ENCODE peak calls at places on chromosomes 4 and X, in six cellular contexts. One of them, this sample, is unnamed.

GRCh38 chr4:84673475-84674230 is 90.7 kb downstream of the CDS1 start:
- DNase-seq in effector CD4-positive, alpha-beta T cell: no peak
- DNase-seq in retinal pigment epithelial cell: peak
- DNase-seq in OCI-LY7: no peak
- DNase-seq in cardiac muscle cell: no peak
- DNase-seq in nephron progenitor cell: no peak
- DNase-seq in this sample: peak

GRCh38 chr4:170868191-170868590 is 778.4 kb upstream of the AADAT start:
- DNase-seq in retinal pigment epithelial cell: no peak
- DNase-seq in effector CD4-positive, alpha-beta T cell: no peak
- DNase-seq in nephron progenitor cell: no peak
- DNase-seq in OCI-LY7: no peak
- DNase-seq in cardiac muscle cell: no peak
- DNase-seq in this sample: no peak

GRCh38 chr4:138392751-138393308 is 150.7 kb upstream of the SLC7A11 start:
- DNase-seq in cardiac muscle cell: no peak
- DNase-seq in nephron progenitor cell: no peak
- DNase-seq in OCI-LY7: no peak
- DNase-seq in retinal pigment epithelial cell: no peak
- DNase-seq in effector CD4-positive, alpha-beta T cell: no peak
- DNase-seq in this sample: no peak

GRCh38 chr4:24686866-24687672 is 102.7 kb upstream of the DHX15 start:
- DNase-seq in cardiac muscle cell: peak
- DNase-seq in retinal pigment epithelial cell: no peak
- DNase-seq in OCI-LY7: peak
- DNase-seq in effector CD4-positive, alpha-beta T cell: no peak
- DNase-seq in nephron progenitor cell: peak
- DNase-seq in this sample: no peak

GRCh38 chr4:56630876-56631666 is 50.0 kb downstream of the HOPX start:
- DNase-seq in nephron progenitor cell: no peak
- DNase-seq in cardiac muscle cell: no peak
- DNase-seq in OCI-LY7: no peak
- DNase-seq in retinal pigment epithelial cell: peak
- DNase-seq in effector CD4-positive, alpha-beta T cell: no peak
- DNase-seq in this sample: peak

GRCh38 chr4:121217385-121217784 is 53.3 kb upstream of the TNIP3 start:
- DNase-seq in nephron progenitor cell: no peak
- DNase-seq in effector CD4-positive, alpha-beta T cell: no peak
- DNase-seq in cardiac muscle cell: no peak
- DNase-seq in retinal pigment epithelial cell: no peak
- DNase-seq in OCI-LY7: no peak
- DNase-seq in this sample: no peak

GRCh38 chrX:8424941-8425340 is 39.7 kb upstream of the VCX3B start:
- DNase-seq in retinal pigment epithelial cell: no peak
- DNase-seq in cardiac muscle cell: no peak
- DNase-seq in OCI-LY7: no peak
- DNase-seq in effector CD4-positive, alpha-beta T cell: no peak
- DNase-seq in nephron progenitor cell: no peak
- DNase-seq in this sample: no peak

GRCh38 chr4:6694177-6694901 is 661 bp downstream of the S100P start:
- DNase-seq in nephron progenitor cell: no peak
- DNase-seq in effector CD4-positive, alpha-beta T cell: no peak
- DNase-seq in cardiac muscle cell: no peak
- DNase-seq in OCI-LY7: no peak
- DNase-seq in retinal pigment epithelial cell: no peak
- DNase-seq in this sample: no peak

GRCh38 chrX:93538575-93538974 is 134.8 kb downstream of the NAP1L3 start:
- DNase-seq in cardiac muscle cell: peak
- DNase-seq in retinal pigment epithelial cell: no peak
- DNase-seq in effector CD4-positive, alpha-beta T cell: no peak
- DNase-seq in OCI-LY7: no peak
- DNase-seq in nephron progenitor cell: no peak
- DNase-seq in this sample: no peak

GRCh38 chr4:163922302-163922701 is 427.8 kb downstream of the TMA16 start:
- DNase-seq in effector CD4-positive, alpha-beta T cell: no peak
- DNase-seq in cardiac muscle cell: no peak
- DNase-seq in retinal pigment epithelial cell: no peak
- DNase-seq in OCI-LY7: no peak
- DNase-seq in nephron progenitor cell: no peak
- DNase-seq in this sample: no peak

GRCh38 chr4:47543331-47543730 is 58.3 kb downstream of the ATP10D start:
- DNase-seq in cardiac muscle cell: no peak
- DNase-seq in effector CD4-positive, alpha-beta T cell: no peak
- DNase-seq in retinal pigment epithelial cell: no peak
- DNase-seq in OCI-LY7: no peak
- DNase-seq in nephron progenitor cell: no peak
- DNase-seq in this sample: no peak

GRCh38 chr4:139806929-139807328 is 141.3 kb downstream of the MGST2 start:
- DNase-seq in nephron progenitor cell: no peak
- DNase-seq in cardiac muscle cell: no peak
- DNase-seq in OCI-LY7: no peak
- DNase-seq in retinal pigment epithelial cell: no peak
- DNase-seq in effector CD4-positive, alpha-beta T cell: no peak
- DNase-seq in this sample: no peak

GRCh38 chr4:11529625-11530201 is 101.0 kb upstream of the HS3ST1 start:
- DNase-seq in retinal pigment epithelial cell: no peak
- DNase-seq in OCI-LY7: no peak
- DNase-seq in nephron progenitor cell: no peak
- DNase-seq in effector CD4-positive, alpha-beta T cell: no peak
- DNase-seq in cardiac muscle cell: no peak
- DNase-seq in this sample: peak

GRCh38 chr4:36532670-36533373 is 251.4 kb downstream of the DTHD1 start:
- DNase-seq in effector CD4-positive, alpha-beta T cell: no peak
- DNase-seq in nephron progenitor cell: no peak
- DNase-seq in retinal pigment epithelial cell: no peak
- DNase-seq in cardiac muscle cell: no peak
- DNase-seq in OCI-LY7: no peak
- DNase-seq in this sample: no peak

GRCh38 chr4:3204021-3204431 is 44.9 kb upstream of the MSANTD1 start:
- DNase-seq in effector CD4-positive, alpha-beta T cell: no peak
- DNase-seq in retinal pigment epithelial cell: peak
- DNase-seq in nephron progenitor cell: no peak
- DNase-seq in OCI-LY7: no peak
- DNase-seq in cardiac muscle cell: no peak
- DNase-seq in this sample: no peak

GRCh38 chrX:11756354-11757318 is 1.4 kb upstream of the MSL3 start:
- DNase-seq in OCI-LY7: no peak
- DNase-seq in effector CD4-positive, alpha-beta T cell: no peak
- DNase-seq in nephron progenitor cell: no peak
- DNase-seq in retinal pigment epithelial cell: no peak
- DNase-seq in cardiac muscle cell: no peak
- DNase-seq in this sample: peak

GRCh38 chr4:134548052-134548628 is 346.6 kb upstream of the PABPC4L start:
- DNase-seq in effector CD4-positive, alpha-beta T cell: no peak
- DNase-seq in OCI-LY7: no peak
- DNase-seq in retinal pigment epithelial cell: no peak
- DNase-seq in nephron progenitor cell: no peak
- DNase-seq in cardiac muscle cell: no peak
- DNase-seq in this sample: no peak

GRCh38 chr4:41575665-41576064 is 37.7 kb downstream of the LIMCH1 start:
- DNase-seq in nephron progenitor cell: no peak
- DNase-seq in retinal pigment epithelial cell: no peak
- DNase-seq in effector CD4-positive, alpha-beta T cell: no peak
- DNase-seq in cardiac muscle cell: no peak
- DNase-seq in OCI-LY7: no peak
- DNase-seq in this sample: no peak

GRCh38 chr4:140739971-140740370 is 16.2 kb downstream of the TBC1D9 start:
- DNase-seq in retinal pigment epithelial cell: no peak
- DNase-seq in OCI-LY7: no peak
- DNase-seq in effector CD4-positive, alpha-beta T cell: no peak
- DNase-seq in cardiac muscle cell: no peak
- DNase-seq in nephron progenitor cell: no peak
- DNase-seq in this sample: no peak

GRCh38 chr4:183765121-183765990 is 106.3 kb downstream of the TRAPPC11 start:
- DNase-seq in retinal pigment epithelial cell: peak
- DNase-seq in nephron progenitor cell: peak
- DNase-seq in effector CD4-positive, alpha-beta T cell: no peak
- DNase-seq in cardiac muscle cell: no peak
- DNase-seq in OCI-LY7: no peak
- DNase-seq in this sample: no peak

GRCh38 chrX:55135171-55135570 is 46.4 kb downstream of the PAGE2 start:
- DNase-seq in effector CD4-positive, alpha-beta T cell: peak
- DNase-seq in OCI-LY7: peak
- DNase-seq in retinal pigment epithelial cell: peak
- DNase-seq in cardiac muscle cell: peak
- DNase-seq in nephron progenitor cell: peak
- DNase-seq in this sample: peak

GRCh38 chrX:131812847-131813825 is 210.0 kb upstream of the STK26 start:
- DNase-seq in nephron progenitor cell: no peak
- DNase-seq in OCI-LY7: no peak
- DNase-seq in retinal pigment epithelial cell: no peak
- DNase-seq in effector CD4-positive, alpha-beta T cell: peak
- DNase-seq in cardiac muscle cell: no peak
- DNase-seq in this sample: peak

GRCh38 chrX:37685452-37686347 is at the start of gene XK:
- DNase-seq in OCI-LY7: no peak
- DNase-seq in nephron progenitor cell: peak
- DNase-seq in effector CD4-positive, alpha-beta T cell: no peak
- DNase-seq in cardiac muscle cell: peak
- DNase-seq in retinal pigment epithelial cell: no peak
- DNase-seq in this sample: peak

GRCh38 chr4:75919914-75920313 is 17.7 kb upstream of the PPEF2 start:
- DNase-seq in effector CD4-positive, alpha-beta T cell: no peak
- DNase-seq in OCI-LY7: no peak
- DNase-seq in cardiac muscle cell: no peak
- DNase-seq in retinal pigment epithelial cell: no peak
- DNase-seq in nephron progenitor cell: no peak
- DNase-seq in this sample: peak

GRCh38 chr4:56330691-56331090 is 56.6 kb downstream of the AASDH start:
- DNase-seq in OCI-LY7: no peak
- DNase-seq in effector CD4-positive, alpha-beta T cell: no peak
- DNase-seq in retinal pigment epithelial cell: peak
- DNase-seq in cardiac muscle cell: no peak
- DNase-seq in nephron progenitor cell: no peak
- DNase-seq in this sample: peak

GRCh38 chr4:120918788-120919187 is 3.7 kb downstream of the PRDM5 start:
- DNase-seq in retinal pigment epithelial cell: no peak
- DNase-seq in nephron progenitor cell: no peak
- DNase-seq in effector CD4-positive, alpha-beta T cell: no peak
- DNase-seq in cardiac muscle cell: no peak
- DNase-seq in OCI-LY7: no peak
- DNase-seq in this sample: peak

GRCh38 chr4:20176881-20177280 is 74.8 kb upstream of the SLIT2 start:
- DNase-seq in OCI-LY7: no peak
- DNase-seq in retinal pigment epithelial cell: no peak
- DNase-seq in nephron progenitor cell: no peak
- DNase-seq in cardiac muscle cell: no peak
- DNase-seq in effector CD4-positive, alpha-beta T cell: no peak
- DNase-seq in this sample: peak

GRCh38 chr4:124943145-124943889 is 230.8 kb upstream of the ANKRD50 start:
- DNase-seq in effector CD4-positive, alpha-beta T cell: no peak
- DNase-seq in nephron progenitor cell: no peak
- DNase-seq in cardiac muscle cell: no peak
- DNase-seq in retinal pigment epithelial cell: no peak
- DNase-seq in OCI-LY7: no peak
- DNase-seq in this sample: peak

GRCh38 chr4:66169341-66169740 is 499.1 kb upstream of the EPHA5 start:
- DNase-seq in OCI-LY7: no peak
- DNase-seq in effector CD4-positive, alpha-beta T cell: no peak
- DNase-seq in cardiac muscle cell: peak
- DNase-seq in retinal pigment epithelial cell: no peak
- DNase-seq in nephron progenitor cell: no peak
- DNase-seq in this sample: peak

GRCh38 chrX:23789386-23790146 is 6.6 kb downstream of the SAT1 start:
- DNase-seq in cardiac muscle cell: no peak
- DNase-seq in OCI-LY7: no peak
- DNase-seq in effector CD4-positive, alpha-beta T cell: no peak
- DNase-seq in retinal pigment epithelial cell: no peak
- DNase-seq in nephron progenitor cell: peak
- DNase-seq in this sample: no peak

GRCh38 chr4:78056265-78057129 is 626 bp upstream of the FRAS1 start:
- DNase-seq in effector CD4-positive, alpha-beta T cell: no peak
- DNase-seq in OCI-LY7: peak
- DNase-seq in retinal pigment epithelial cell: no peak
- DNase-seq in nephron progenitor cell: peak
- DNase-seq in cardiac muscle cell: peak
- DNase-seq in this sample: peak

GRCh38 chr4:138981930-138982390 is 33.6 kb upstream of the NOCT start:
- DNase-seq in retinal pigment epithelial cell: peak
- DNase-seq in nephron progenitor cell: no peak
- DNase-seq in effector CD4-positive, alpha-beta T cell: no peak
- DNase-seq in cardiac muscle cell: no peak
- DNase-seq in OCI-LY7: no peak
- DNase-seq in this sample: peak

GRCh38 chr4:22508376-22508775 is 7.5 kb downstream of the ADGRA3 start:
- DNase-seq in nephron progenitor cell: no peak
- DNase-seq in OCI-LY7: no peak
- DNase-seq in cardiac muscle cell: no peak
- DNase-seq in effector CD4-positive, alpha-beta T cell: no peak
- DNase-seq in retinal pigment epithelial cell: no peak
- DNase-seq in this sample: no peak

GRCh38 chr4:5636766-5637670 is 71.3 kb downstream of the EVC2 start:
- DNase-seq in cardiac muscle cell: no peak
- DNase-seq in effector CD4-positive, alpha-beta T cell: no peak
- DNase-seq in OCI-LY7: no peak
- DNase-seq in nephron progenitor cell: no peak
- DNase-seq in retinal pigment epithelial cell: no peak
- DNase-seq in this sample: no peak

GRCh38 chr4:95129708-95130343 is 372.1 kb downstream of the BMPR1B start:
- DNase-seq in cardiac muscle cell: no peak
- DNase-seq in nephron progenitor cell: no peak
- DNase-seq in retinal pigment epithelial cell: peak
- DNase-seq in effector CD4-positive, alpha-beta T cell: no peak
- DNase-seq in OCI-LY7: no peak
- DNase-seq in this sample: peak

GRCh38 chr4:173235050-173235449 is 66.4 kb downstream of the GALNT7 start:
- DNase-seq in OCI-LY7: no peak
- DNase-seq in effector CD4-positive, alpha-beta T cell: no peak
- DNase-seq in nephron progenitor cell: no peak
- DNase-seq in cardiac muscle cell: no peak
- DNase-seq in retinal pigment epithelial cell: no peak
- DNase-seq in this sample: no peak

This sample was measured in astrocyte of the spinal cord.